ENCODE peak calls at places on chromosomes 6 and 20, in ten cellular contexts. W is psoas muscle, P is pancreas, C is progenitor cell of endocrine pancreas, H is type B pancreatic cell, X is RWPE1, Z is AG04450, N is neural crest cell, M is spleen, K is bronchial epithelial cell. G is an unnamed sample.

GRCh38 chr6:168615837-168616236 is 174.9 kb downstream of the SMOC2 start:
- DNase-seq in N (no peak), C (no peak), K (no peak), X (no peak), M (no peak), W (no peak), Z (no peak), H (no peak), P (no peak), G (no peak)

GRCh38 chr20:48601798-48602197 is 226.0 kb downstream of the PREX1 start:
- DNase-seq in W (peak; percentile 14), N (no peak), C (no peak), Z (no peak), P (no peak), X (no peak), K (no peak), M (peak; percentile 3), H (no peak), G (no peak)

GRCh38 chr20:61683721-61684120 is 382.0 kb downstream of the TAF4 start:
- DNase-seq in X (peak; percentile 80), P (no peak), Z (no peak), K (peak; percentile 64), C (no peak), W (no peak), H (no peak), M (no peak), N (no peak), G (no peak)

GRCh38 chr6:138088307-138088744 is 18.9 kb downstream of the PERP start:
- DNase-seq in X (peak; percentile 86), C (no peak), M (no peak), N (no peak), H (no peak), K (peak; percentile 98), P (peak; percentile 16), Z (peak; percentile 87), W (no peak), G (no peak)

GRCh38 chr20:10699941-10700340 is 26.1 kb upstream of the JAG1 start:
- DNase-seq in H (no peak), W (no peak), P (no peak), N (no peak), Z (no peak), C (no peak), K (peak; percentile 32), M (no peak), X (no peak), G (no peak)

GRCh38 chr6:71351190-71351589 is 62.6 kb downstream of the OGFRL1 start:
- DNase-seq in K (no peak), C (no peak), N (no peak), P (no peak), M (no peak), W (no peak), H (no peak), X (no peak), Z (no peak), G (no peak)

GRCh38 chr6:32298632-32299336 is 72.9 kb downstream of the TSBP1 start:
- DNase-seq in N (no peak), P (no peak), W (no peak), C (no peak), K (peak; percentile 67), X (no peak), Z (peak; percentile 18), H (no peak), M (no peak), G (no peak)

GRCh38 chr20:3719046-3719445 is 6.6 kb upstream of the SIGLEC1 start:
- DNase-seq in P (no peak), H (no peak), K (no peak), N (no peak), C (no peak), Z (no peak), X (no peak), W (no peak), M (no peak), G (no peak)

GRCh38 chr20:19814241-19814640 is 56.2 kb downstream of the RIN2 start:
- DNase-seq in X (no peak), H (no peak), N (no peak), P (no peak), K (no peak), C (no peak), Z (no peak), W (no peak), M (no peak), G (no peak)

GRCh38 chr6:84547341-84547794 is 217.0 kb downstream of the TBX18 start:
- DNase-seq in X (no peak), C (no peak), N (no peak), P (no peak), M (no peak), W (no peak), Z (no peak), K (no peak), H (no peak), G (no peak)

GRCh38 chr6:126050795-126051194 is 64.5 kb downstream of the TRMT11 start:
- DNase-seq in H (no peak), W (no peak), M (no peak), X (no peak), Z (no peak), N (no peak), K (no peak), C (no peak), P (no peak), G (no peak)

GRCh38 chr6:88380618-88381288 is 214.6 kb upstream of the CNR1 start:
- DNase-seq in W (no peak), H (no peak), P (no peak), N (no peak), C (no peak), M (no peak), X (peak; percentile 42), K (peak; percentile 32), Z (no peak), G (no peak)

GRCh38 chr6:10640402-10640801 is 54.0 kb downstream of the C6orf52 start:
- DNase-seq in X (no peak), H (no peak), K (no peak), M (no peak), W (no peak), P (no peak), Z (no peak), C (no peak), N (no peak), G (no peak)

GRCh38 chr20:48728042-48728837 is 99.6 kb downstream of the PREX1 start:
- DNase-seq in X (no peak), K (no peak), M (no peak), P (no peak), W (no peak), C (no peak), N (peak; percentile 47), H (no peak), Z (no peak), G (peak; percentile 39)

GRCh38 chr20:44646023-44646640 is 5.4 kb downstream of the ADA start:
- DNase-seq in H (no peak), M (peak; percentile 80), K (no peak), N (no peak), P (no peak), W (no peak), X (no peak), Z (peak; percentile 16), C (no peak), G (no peak)

GRCh38 chr6:118886641-118887040 is 7.3 kb upstream of the ASF1A start:
- DNase-seq in Z (no peak), K (no peak), H (no peak), X (no peak), P (no peak), N (no peak), M (no peak), W (no peak), C (no peak), G (no peak)

DNA sequence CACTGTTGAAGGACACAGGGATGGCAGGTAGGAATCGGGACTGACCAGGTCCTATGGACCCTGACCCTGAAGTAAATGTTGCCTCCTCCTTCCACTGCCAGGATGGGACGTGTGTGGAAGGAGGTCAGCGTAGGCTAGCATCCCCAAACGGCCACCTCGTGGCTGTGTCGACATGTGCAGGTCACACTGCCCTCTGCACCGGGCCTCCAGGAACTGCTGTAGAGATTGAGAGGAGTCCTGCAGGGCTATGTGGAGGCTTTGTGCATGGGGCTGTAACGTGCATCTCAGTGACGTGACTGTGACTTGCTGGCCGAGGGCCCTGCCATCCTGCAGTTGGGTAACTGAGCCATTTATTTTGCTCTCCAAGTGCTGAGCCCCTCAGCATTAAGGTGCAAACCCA is 149.5 kb downstream of the PHACTR3 start:
- DNase-seq in P (no peak), Z (no peak), M (no peak), K (no peak), N (no peak), C (no peak), W (no peak), H (no peak), X (no peak), G (no peak)
- TF ChIP-seq CTCF in P (no peak), Z (no peak), M (no peak), K (no peak), N (no peak), C (no peak), W (no peak), H (no peak), X (no peak), G (no peak)

GRCh38 chr6:16985484-16986284 is 116.2 kb upstream of the STMND1 start:
- DNase-seq in K (peak; percentile 78), N (no peak), W (no peak), P (no peak), C (no peak), H (no peak), M (no peak), X (peak; percentile 13), Z (peak; percentile 69), G (no peak)
- TF ChIP-seq CTCF in K (no peak), N (no peak), W (no peak), P (no peak), C (no peak), H (no peak), M (no peak), X (no peak), Z (no peak), G (no peak)

GRCh38 chr6:159527351-159527750 is 165.7 kb downstream of the SOD2 start:
- DNase-seq in M (no peak), C (no peak), P (no peak), H (no peak), X (no peak), K (no peak), N (no peak), Z (no peak), W (no peak), G (no peak)
- TF ChIP-seq CTCF in M (no peak), C (no peak), P (no peak), H (no peak), X (no peak), K (no peak), N (no peak), Z (no peak), W (no peak), G (no peak)

DNA sequence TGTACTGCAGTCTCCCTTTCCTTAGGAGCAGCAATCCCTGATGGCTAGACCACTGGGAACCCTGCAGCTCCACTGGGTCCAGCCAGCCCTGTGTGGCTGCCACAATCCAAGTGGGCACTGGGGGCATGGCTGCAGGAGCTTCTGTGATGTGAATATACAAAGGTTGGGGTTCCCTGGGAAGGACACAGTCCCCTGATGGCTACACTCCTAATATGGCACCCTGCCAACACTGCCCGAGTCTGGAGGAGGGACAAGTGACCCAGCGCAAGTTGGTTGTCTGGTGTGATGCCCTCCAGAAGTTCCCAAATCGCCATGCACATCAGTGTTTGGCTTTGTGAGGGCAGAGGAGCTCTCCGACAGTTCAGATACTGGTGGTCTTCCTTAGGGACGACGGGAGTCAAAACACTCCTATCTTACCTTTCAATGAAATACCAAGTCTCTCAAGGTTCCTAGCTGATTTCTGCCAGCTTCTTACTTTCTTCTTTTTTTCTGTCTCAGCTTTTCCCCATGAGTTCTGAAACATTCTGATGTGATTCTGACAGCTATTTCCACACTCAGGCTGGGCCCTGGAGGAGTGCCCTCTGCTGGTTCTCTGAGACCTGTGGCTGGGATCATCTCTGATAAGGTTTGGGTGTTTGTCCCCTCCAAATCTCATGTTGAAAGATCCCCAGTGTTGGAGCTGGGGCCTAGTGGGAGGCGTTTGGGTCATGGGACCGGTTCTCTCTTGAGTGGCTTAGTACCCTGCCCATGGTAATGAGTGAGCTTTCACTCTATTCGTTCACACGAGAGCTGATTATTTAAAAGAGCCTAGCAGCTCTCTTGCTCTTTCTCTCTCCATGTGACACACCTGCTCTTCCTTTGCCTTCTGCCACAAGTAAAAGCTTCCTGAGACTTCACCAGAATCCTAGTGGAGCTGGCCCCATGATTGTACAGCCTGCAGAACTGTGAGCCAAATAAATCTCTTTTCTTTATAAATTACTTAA is 15.5 kb upstream of the ZFP57 start:
- DNase-seq in W (no peak), N (no peak), Z (no peak), X (peak; percentile 55), P (no peak), M (no peak), K (peak; percentile 21), H (no peak), C (no peak), G (no peak)
- TF ChIP-seq CTCF in W (peak; percentile 7), N (peak; percentile 57), Z (peak; percentile 51), X (peak; percentile 54), P (no peak), M (no peak), K (peak; percentile 84), H (peak; percentile 58), C (peak; percentile 52), G (peak; percentile 80)

G was measured in chondrocyte.